ENCODE peak calls at places on chromosomes 2 and 18, in eight cellular contexts. R is osteoblast, M is cardiac muscle cell, F is BJ, H is Peyer's patch, A is left ventricle myocardium inferior, V is H9, W is GM06990. Z is an unnamed sample.

GRCh38 chr2:187842978-187843847 is 289.0 kb upstream of the TFPI start:
- DNase-seq in R (no peak), M (peak), F (peak), H (no peak), A (no peak), V (no peak), W (no peak), Z (peak)

GRCh38 chr2:230925879-230926765 is 1.1 kb upstream of the GPR55 start:
- DNase-seq in R (no peak), M (no peak), F (no peak), H (no peak), A (no peak), V (peak), W (peak), Z (no peak)

GRCh38 chr2:186732843-186733242 is 39.0 kb downstream of the FAM171B start:
- DNase-seq in R (no peak), M (no peak), F (no peak), H (no peak), A (no peak), V (no peak), W (no peak), Z (no peak)

GRCh38 chr2:186486651-186487647 is 889 bp downstream of the ZC3H15 start:
- DNase-seq in R (no peak), M (peak), F (no peak), H (no peak), A (no peak), V (no peak), W (no peak), Z (no peak)

GRCh38 chr2:47249427-47249826 is 94.3 kb upstream of the STPG4 start:
- DNase-seq in R (no peak), M (no peak), F (no peak), H (no peak), A (no peak), V (no peak), W (no peak), Z (no peak)

GRCh38 chr2:127174977-127175376 is 45.1 kb downstream of the CYP27C1 start:
- DNase-seq in R (peak), M (peak), F (no peak), H (peak), A (peak), V (no peak), W (no peak), Z (no peak)

GRCh38 chr2:105103481-105103880 is 65.6 kb downstream of the MRPS9 start:
- DNase-seq in R (no peak), M (no peak), F (no peak), H (no peak), A (no peak), V (no peak), W (no peak), Z (no peak)

GRCh38 chr2:40773291-40773690 is 321.4 kb upstream of the SLC8A1 start:
- DNase-seq in R (no peak), M (no peak), F (no peak), H (no peak), A (no peak), V (no peak), W (no peak), Z (no peak)

GRCh38 chr2:198168651-198169050 is 364.3 kb downstream of the PLCL1 start:
- DNase-seq in R (no peak), M (no peak), F (no peak), H (no peak), A (no peak), V (no peak), W (no peak), Z (no peak)

GRCh38 chr2:207458582-207458981 is 71.2 kb upstream of the CREB1 start:
- DNase-seq in R (no peak), M (no peak), F (no peak), H (no peak), A (no peak), V (no peak), W (no peak), Z (no peak)

GRCh38 chr2:95063401-95063958 is 38.0 kb downstream of the MAL start:
- DNase-seq in R (no peak), M (no peak), F (no peak), H (no peak), A (no peak), V (no peak), W (peak), Z (no peak)

GRCh38 chr2:27320958-27321543 is 1.8 kb downstream of the MPV17 start:
- DNase-seq in R (peak), M (peak), F (peak), H (peak), A (peak), V (peak), W (no peak), Z (no peak)

GRCh38 chr2:100321181-100321880 is 970 bp downstream of the LONRF2 start:
- DNase-seq in R (peak), M (peak), F (no peak), H (no peak), A (peak), V (peak), W (peak), Z (no peak)

GRCh38 chr2:44077942-44078511 is 82.2 kb upstream of the LRPPRC start:
- DNase-seq in R (no peak), M (no peak), F (no peak), H (no peak), A (no peak), V (no peak), W (no peak), Z (no peak)

GRCh38 chr18:64100136-64100922 is 48.6 kb downstream of the LINC00305 start:
- DNase-seq in R (no peak), M (no peak), F (no peak), H (no peak), A (no peak), V (no peak), W (peak), Z (no peak)

GRCh38 chr2:136919682-136920081 is 154.3 kb downstream of the THSD7B start:
- DNase-seq in R (no peak), M (no peak), F (no peak), H (no peak), A (no peak), V (no peak), W (no peak), Z (no peak)

GRCh38 chr2:177888581-177888980 is 184.0 kb downstream of the PDE11A start:
- DNase-seq in R (no peak), M (no peak), F (no peak), H (no peak), A (no peak), V (no peak), W (no peak), Z (no peak)

GRCh38 chr2:168490015-168490874 is 34.2 kb downstream of the CERS6 start:
- DNase-seq in R (no peak), M (peak), F (no peak), H (peak), A (no peak), V (no peak), W (peak), Z (peak)

GRCh38 chr18:68703326-68703725 is 11.6 kb downstream of the TMX3 start:
- DNase-seq in R (no peak), M (no peak), F (no peak), H (no peak), A (no peak), V (no peak), W (no peak), Z (no peak)

GRCh38 chr2:237449193-237449797 is 35.3 kb upstream of the COL6A3 start:
- DNase-seq in R (no peak), M (peak), F (no peak), H (peak), A (peak), V (no peak), W (no peak), Z (no peak)

GRCh38 chr18:76378526-76379215 is 116.4 kb downstream of the ZNF516 start:
- DNase-seq in R (no peak), M (no peak), F (no peak), H (peak), A (no peak), V (no peak), W (no peak), Z (no peak)

GRCh38 chr2:75025633-75026380 is 67.4 kb downstream of the POLE4 start:
- DNase-seq in R (peak), M (no peak), F (no peak), H (no peak), A (no peak), V (no peak), W (no peak), Z (no peak)

GRCh38 chr2:1802469-1803216 is 58.3 kb upstream of the PXDN start:
- DNase-seq in R (peak), M (no peak), F (no peak), H (no peak), A (no peak), V (no peak), W (no peak), Z (no peak)

GRCh38 chr2:198008230-198008629 is 203.8 kb downstream of the PLCL1 start:
- DNase-seq in R (no peak), M (no peak), F (no peak), H (no peak), A (no peak), V (no peak), W (no peak), Z (no peak)

GRCh38 chr2:149387411-149387810 is 57.0 kb downstream of the LYPD6 start:
- DNase-seq in R (no peak), M (no peak), F (no peak), H (no peak), A (no peak), V (no peak), W (no peak), Z (no peak)

GRCh38 chr2:149383340-149383739 is 53.0 kb downstream of the LYPD6 start:
- DNase-seq in R (peak), M (no peak), F (peak), H (no peak), A (no peak), V (no peak), W (no peak), Z (no peak)

GRCh38 chr2:149389506-149390167 is 59.2 kb downstream of the LYPD6 start:
- DNase-seq in R (no peak), M (no peak), F (no peak), H (no peak), A (no peak), V (no peak), W (no peak), Z (no peak)

GRCh38 chr2:149393647-149394046 is 63.3 kb downstream of the LYPD6 start:
- DNase-seq in R (no peak), M (no peak), F (no peak), H (no peak), A (no peak), V (no peak), W (no peak), Z (no peak)

GRCh38 chr2:149388120-149388816 is 57.9 kb downstream of the LYPD6 start:
- DNase-seq in R (peak), M (no peak), F (no peak), H (no peak), A (no peak), V (peak), W (no peak), Z (no peak)
- TF ChIP-seq CTCF in R (no peak), M (no peak), F (peak), H (no peak), A (no peak), V (peak), W (peak), Z (no peak)

DNA sequence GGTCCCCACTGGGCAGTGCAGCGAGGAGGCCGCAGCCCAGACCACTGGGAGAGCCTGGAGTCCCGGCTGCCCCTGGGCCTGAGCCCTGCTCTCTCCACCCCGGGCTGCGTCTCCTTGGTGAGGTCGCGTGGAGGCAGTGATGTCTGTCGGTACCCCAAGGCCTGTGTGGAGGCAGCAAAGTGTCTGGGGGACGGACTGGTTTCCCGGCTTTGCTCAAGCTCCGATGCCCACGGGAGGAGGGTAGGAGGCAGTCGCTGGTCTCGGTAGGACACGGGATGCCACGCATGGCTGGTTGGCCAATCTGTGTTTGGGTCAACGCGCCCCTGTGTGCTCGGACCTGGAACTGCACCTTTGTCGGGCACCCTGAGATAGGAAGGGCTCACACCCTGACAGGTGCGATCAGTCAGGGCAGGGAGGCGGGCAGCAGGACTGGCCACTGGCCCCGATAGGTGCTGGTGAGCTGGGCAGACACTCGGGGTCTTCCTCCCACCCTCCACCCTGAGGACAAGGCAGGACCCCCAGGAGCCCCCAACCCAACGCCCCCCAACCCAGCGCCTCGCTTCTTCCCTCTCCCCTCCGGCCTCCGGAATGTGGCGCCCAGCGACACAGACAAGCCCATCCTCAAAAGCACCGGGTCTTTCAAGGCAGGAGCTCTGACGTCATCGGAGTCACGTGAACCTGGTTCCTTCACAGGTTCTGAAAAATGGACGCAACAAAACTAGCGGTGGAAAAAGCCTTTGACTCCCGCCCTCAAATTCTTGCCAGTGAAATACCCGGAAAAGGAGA is 288.6 kb downstream of the NDUFA10 start:
- DNase-seq in R (peak), M (no peak), F (no peak), H (no peak), A (no peak), V (peak), W (no peak), Z (no peak)
- TF ChIP-seq CTCF in R (no peak), M (no peak), F (no peak), H (no peak), A (no peak), V (peak), W (no peak), Z (no peak)

GRCh38 chr2:192288290-192288689 is 93.6 kb upstream of the TMEFF2 start:
- DNase-seq in R (no peak), M (peak), F (no peak), H (no peak), A (no peak), V (no peak), W (no peak), Z (no peak)

GRCh38 chr2:192283450-192283849 is 88.7 kb upstream of the TMEFF2 start:
- DNase-seq in R (no peak), M (no peak), F (no peak), H (no peak), A (no peak), V (no peak), W (no peak), Z (no peak)

DNA sequence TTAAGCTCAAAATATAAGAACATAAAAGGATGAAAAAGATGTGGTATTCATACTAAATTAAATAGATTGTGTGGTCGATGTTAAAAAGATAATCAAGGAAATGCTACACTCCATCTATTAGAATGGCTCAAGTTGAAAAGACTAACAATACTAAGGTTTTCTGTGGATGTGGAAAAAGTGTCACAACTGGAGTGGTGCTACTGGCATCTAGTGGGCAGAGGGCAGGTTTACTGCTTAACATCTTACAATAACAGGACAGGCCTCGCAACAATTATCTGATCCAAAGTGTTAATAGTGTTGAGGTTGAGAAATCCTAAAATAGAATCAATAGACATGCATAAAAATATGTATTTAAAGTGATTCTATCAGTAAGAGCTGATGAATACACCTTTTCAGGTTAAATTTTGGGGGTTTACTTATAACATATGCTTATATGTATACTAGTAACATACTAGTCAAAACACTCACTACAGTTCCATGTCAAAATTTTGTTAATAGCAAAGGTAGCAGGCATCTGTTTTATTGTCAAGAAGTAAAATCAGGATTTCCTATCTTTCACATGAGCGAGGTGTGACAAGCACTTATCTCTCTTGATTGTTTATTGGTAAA is 91.5 kb upstream of the TMEFF2 start:
- DNase-seq in R (no peak), M (peak), F (no peak), H (peak), A (no peak), V (no peak), W (no peak), Z (no peak)
- TF ChIP-seq CTCF in R (peak), M (peak), F (peak), H (no peak), A (peak), V (peak), W (peak), Z (no peak)

GRCh38 chr2:71671203-71671602 is 217.8 kb downstream of the DYSF start:
- DNase-seq in R (peak), M (no peak), F (no peak), H (peak), A (no peak), V (peak), W (no peak), Z (no peak)

GRCh38 chr2:71670430-71670795 is 217.1 kb downstream of the DYSF start:
- DNase-seq in R (no peak), M (no peak), F (no peak), H (no peak), A (no peak), V (peak), W (no peak), Z (no peak)

GRCh38 chr2:71672640-71673401 is 219.5 kb downstream of the DYSF start:
- DNase-seq in R (peak), M (no peak), F (no peak), H (peak), A (no peak), V (peak), W (no peak), Z (no peak)

GRCh38 chr2:71673402-71673795 is 220.0 kb downstream of the DYSF start:
- DNase-seq in R (no peak), M (no peak), F (no peak), H (no peak), A (no peak), V (no peak), W (no peak), Z (no peak)

GRCh38 chr2:71672011-71672639 is 218.8 kb downstream of the DYSF start:
- DNase-seq in R (peak), M (no peak), F (no peak), H (peak), A (no peak), V (peak), W (no peak), Z (no peak)
- TF ChIP-seq CTCF in R (no peak), M (peak), F (no peak), H (no peak), A (peak), V (peak), W (no peak), Z (no peak)